ENCODE peak calls at places on chromosome 22, in eight cellular contexts. V, H, Y, B, F, K, R and X are unnamed samples.

GRCh38 chr22:27278986-27279385 is 522.6 kb downstream of the MN1 start:
- DNase-seq in V (no peak), H (no peak), Y (no peak), B (no peak), F (no peak), K (no peak), R (no peak), X (peak; percentile 32)

GRCh38 chr22:49306632-49306975 is 521.1 kb downstream of the BRD1 start:
- DNase-seq in V (no peak), H (no peak), Y (no peak), B (no peak), F (no peak), K (no peak), R (no peak), X (no peak)

GRCh38 chr22:28674121-28674563 is 5.5 kb downstream of the TTC28 start:
- DNase-seq in V (no peak), H (peak; percentile 64), Y (no peak), B (peak; percentile 20), F (peak; percentile 41), K (no peak), R (peak; percentile 69), X (no peak)

GRCh38 chr22:17949926-17950473 is 74.4 kb downstream of the MICAL3 start:
- DNase-seq in V (no peak), H (no peak), Y (no peak), B (no peak), F (no peak), K (no peak), R (no peak), X (no peak)

GRCh38 chr22:37569009-37569920 is 9.0 kb downstream of the CDC42EP1 start:
- DNase-seq in V (no peak), H (no peak), Y (peak; percentile 97), B (no peak), F (no peak), K (no peak), R (no peak), X (no peak)

GRCh38 chr22:11628651-11629511 is 3899.1 kb upstream of the OR11H1 start:
- DNase-seq in V (no peak), H (no peak), Y (no peak), B (no peak), F (no peak), K (no peak), R (no peak), X (no peak)

GRCh38 chr22:39279170-39279850 is 34.5 kb upstream of the PDGFB start:
- DNase-seq in V (no peak), H (no peak), Y (no peak), B (no peak), F (no peak), K (peak; percentile 63), R (no peak), X (no peak)

GRCh38 chr22:38700271-38700788 is 413 bp downstream of the JOSD1 start:
- DNase-seq in V (no peak), H (peak; percentile 54), Y (peak; percentile 71), B (no peak), F (no peak), K (no peak), R (no peak), X (peak; percentile 73)

GRCh38 chr22:23772315-23773246 is at the start of gene MMP11:
- DNase-seq in V (no peak), H (no peak), Y (peak; percentile 48), B (peak; percentile 70), F (no peak), K (peak; percentile 41), R (peak; percentile 44), X (peak; percentile 17)

GRCh38 chr22:26143801-26144325 is 25.4 kb upstream of the SEZ6L start:
- DNase-seq in V (no peak), H (no peak), Y (no peak), B (no peak), F (no peak), K (no peak), R (no peak), X (no peak)

GRCh38 chr22:19086417-19086816 is 35.8 kb downstream of the DGCR2 start:
- DNase-seq in V (no peak), H (no peak), Y (no peak), B (no peak), F (no peak), K (peak; percentile 10), R (no peak), X (no peak)

GRCh38 chr22:44493206-44493605 is 4.8 kb downstream of the RTL6 start:
- DNase-seq in V (no peak), H (no peak), Y (no peak), B (peak; percentile 10), F (no peak), K (no peak), R (no peak), X (no peak)

GRCh38 chr22:42928969-42929837 is 72.1 kb upstream of the ARFGAP3 start:
- DNase-seq in V (no peak), H (peak; percentile 47), Y (peak; percentile 74), B (no peak), F (no peak), K (no peak), R (no peak), X (peak; percentile 51)

GRCh38 chr22:32079110-32080089 is 36.3 kb downstream of the SLC5A1 start:
- DNase-seq in V (no peak), H (peak; percentile 76), Y (peak; percentile 28), B (no peak), F (peak; percentile 57), K (peak; percentile 58), R (no peak), X (peak; percentile 91)

GRCh38 chr22:36405671-36406070 is 17.9 kb upstream of the MYH9 start:
- DNase-seq in V (no peak), H (peak; percentile 44), Y (peak; percentile 56), B (peak; percentile 56), F (no peak), K (no peak), R (peak; percentile 50), X (peak; percentile 60)

GRCh38 chr22:34475886-34476285 is 555.6 kb upstream of the LARGE1 start:
- DNase-seq in V (no peak), H (no peak), Y (no peak), B (no peak), F (no peak), K (no peak), R (no peak), X (no peak)

GRCh38 chr22:49021097-49021925 is 806.4 kb downstream of the BRD1 start:
- DNase-seq in V (no peak), H (no peak), Y (no peak), B (no peak), F (no peak), K (no peak), R (no peak), X (no peak)